ENCODE peak calls at places on chromosomes 3 and 15, in nine cellular contexts. A is Right ventricle myocardium superior; W is tibial artery; U is effector memory CD4-positive, alpha-beta T cell; K is GM06990; H is fibroblast of lung; R is GM10248; F is A172; E is KG1. T is an unnamed sample.

GRCh38 chr15:68583936-68584703 is 5.3 kb downstream of the CORO2B start:
- DNase-seq in F (no peak), A (no peak), U (no peak), E (no peak), K (no peak), H (no peak), W (peak), R (no peak), T (no peak)

GRCh38 chr15:52419494-52419893 is 109.2 kb downstream of the MYO5A start:
- DNase-seq in R (no peak), K (no peak), E (peak), W (no peak), F (no peak), U (no peak), A (no peak), H (no peak), T (no peak)

GRCh38 chr15:81923561-81924350 is 122.1 kb downstream of the MEX3B start:
- DNase-seq in U (no peak), E (no peak), W (no peak), R (no peak), F (no peak), A (no peak), K (no peak), H (no peak), T (no peak)

GRCh38 chr3:46763178-46763577 is 45.5 kb upstream of the PRSS50 start:
- DNase-seq in K (no peak), R (no peak), W (no peak), E (no peak), A (no peak), F (no peak), H (no peak), U (no peak), T (no peak)

GRCh38 chr15:94673801-94674200 is 442.4 kb downstream of the MCTP2 start:
- DNase-seq in R (no peak), A (no peak), W (no peak), U (no peak), K (no peak), E (no peak), H (peak), F (peak), T (no peak)

GRCh38 chr3:33884701-33885100 is 86.3 kb downstream of the PDCD6IP start:
- DNase-seq in F (no peak), H (no peak), A (no peak), K (no peak), R (no peak), E (no peak), U (no peak), W (no peak), T (no peak)

GRCh38 chr15:84725001-84725491 is 9.1 kb upstream of the SEC11A start:
- DNase-seq in H (peak), E (no peak), R (peak), F (peak), W (no peak), A (no peak), U (peak), K (peak), T (no peak)

GRCh38 chr3:186097663-186098451 is 11.0 kb downstream of the ETV5 start:
- DNase-seq in H (peak), W (peak), F (peak), R (no peak), E (no peak), U (no peak), A (peak), K (no peak), T (peak)

GRCh38 chr3:129888739-129889138 is 4.8 kb downstream of the TMCC1 start:
- DNase-seq in W (no peak), H (peak), A (no peak), K (no peak), F (peak), U (no peak), E (no peak), R (no peak), T (no peak)

GRCh38 chr3:48594431-48595049 is 589 bp downstream of the COL7A1 start:
- DNase-seq in K (no peak), E (no peak), H (peak), R (no peak), W (no peak), U (no peak), A (no peak), F (peak), T (no peak)

GRCh38 chr3:194450341-194450740 is 36.5 kb downstream of the ATP13A3 start:
- DNase-seq in W (no peak), H (peak), F (no peak), A (no peak), R (no peak), E (no peak), K (no peak), U (no peak), T (no peak)

GRCh38 chr3:38627956-38628355 is 21.5 kb downstream of the SCN5A start:
- DNase-seq in U (no peak), K (no peak), F (no peak), R (peak), A (no peak), W (no peak), H (no peak), E (no peak), T (no peak)

GRCh38 chr15:27601239-27601942 is 497.7 kb downstream of the OCA2 start:
- DNase-seq in U (no peak), H (peak), W (no peak), A (no peak), R (no peak), F (no peak), E (no peak), K (no peak), T (no peak)

GRCh38 chr3:156132313-156132712 is 11.9 kb downstream of the KCNAB1 start:
- DNase-seq in K (no peak), E (no peak), A (no peak), W (no peak), R (no peak), U (no peak), F (no peak), H (no peak), T (no peak)

GRCh38 chr3:171982829-171983228 is 56.5 kb upstream of the FNDC3B start:
- DNase-seq in U (no peak), F (no peak), K (no peak), H (peak), A (no peak), E (no peak), R (no peak), W (no peak), T (no peak)